ENCODE peak calls at places on chromosomes 4 and X, in four cellular contexts. F is GM19239, A is suprapubic skin, H is pancreas. C is an unnamed sample.

GRCh38 chr4:55765070-55765469 is 54.5 kb upstream of the EXOC1L start:
- DNase-seq in H (no peak), A (no peak), F (no peak), C (no peak)

GRCh38 chr4:8237256-8237989 is 32.1 kb upstream of the HTRA3 start:
- DNase-seq in A (no peak), H (no peak), F (no peak), C (no peak)

GRCh38 chr4:142396279-142396678 is 449.8 kb downstream of the INPP4B start:
- DNase-seq in A (no peak), H (no peak), F (no peak), C (no peak)

GRCh38 chr4:73864973-73865372 is 4.2 kb upstream of the CXCL1 start:
- DNase-seq in F (no peak), A (no peak), H (no peak), C (no peak)

GRCh38 chrX:71941771-71942170 is 31.1 kb downstream of the NHSL2 start:
- DNase-seq in H (no peak), F (no peak), A (no peak), C (no peak)

GRCh38 chr4:77501851-77502250 is 103.8 kb upstream of the CXCL13 start:
- DNase-seq in F (no peak), H (no peak), A (no peak), C (no peak)

GRCh38 chrX:107549504-107549903 is 78.8 kb upstream of the PRPS1 start:
- DNase-seq in H (no peak), A (no peak), F (no peak), C (no peak)

GRCh38 chr4:142350886-142351285 is 495.2 kb downstream of the INPP4B start:
- DNase-seq in F (no peak), H (no peak), A (no peak), C (no peak)

GRCh38 chr4:100557306-100557705 is 39.5 kb upstream of the EMCN start:
- DNase-seq in H (no peak), A (no peak), F (no peak), C (no peak)

GRCh38 chr4:186719925-186720694 is 3.5 kb downstream of the FAT1 start:
- DNase-seq in F (no peak), H (no peak), A (no peak), C (no peak)

GRCh38 chrX:138759217-138759943 is 47.9 kb upstream of the FGF13 start:
- DNase-seq in F (no peak), A (no peak), H (no peak), C (no peak)

GRCh38 chrX:134603806-134604700 is 54.2 kb downstream of the PLAC1 start:
- DNase-seq in A (no peak), F (no peak), H (no peak), C (no peak)

GRCh38 chr4:114479595-114479994 is 119.0 kb upstream of the UGT8 start:
- DNase-seq in F (no peak), A (no peak), H (no peak), C (no peak)

C was measured in type B pancreatic cell.